ENCODE peak calls at places on chromosomes 6 and 20, in four cellular contexts. One of them, this sample, is unnamed.
A peak's percentile ranks its signal among the peaks of the same experiment; 100 is the strongest.

GRCh38 chr6:150169609-150170008 is 26.8 kb downstream of the PPP1R14C start:
- DNase-seq in CD8-positive, alpha-beta T cell: no peak
- DNase-seq in heart left ventricle: no peak
- DNase-seq in adrenal gland: no peak
- DNase-seq in this sample: no peak

GRCh38 chr6:48928937-48929336 is 534.1 kb downstream of the MMUT start:
- DNase-seq in adrenal gland: no peak
- DNase-seq in CD8-positive, alpha-beta T cell: no peak
- DNase-seq in heart left ventricle: no peak
- DNase-seq in this sample: no peak

GRCh38 chr6:15327271-15327670 is 81.4 kb downstream of the JARID2 start:
- DNase-seq in CD8-positive, alpha-beta T cell: no peak
- DNase-seq in heart left ventricle: no peak
- DNase-seq in adrenal gland: peak; percentile 65
- DNase-seq in this sample: no peak

GRCh38 chr6:2228392-2228791 is 17.0 kb downstream of the GMDS start:
- DNase-seq in CD8-positive, alpha-beta T cell: no peak
- DNase-seq in heart left ventricle: no peak
- DNase-seq in adrenal gland: no peak
- DNase-seq in this sample: no peak

GRCh38 chr6:20900396-20901160 is 366.3 kb downstream of the CDKAL1 start:
- DNase-seq in CD8-positive, alpha-beta T cell: no peak
- DNase-seq in adrenal gland: no peak
- DNase-seq in heart left ventricle: no peak
- DNase-seq in this sample: no peak

GRCh38 chr6:51992834-51993233 is 94.6 kb downstream of the PKHD1 start:
- DNase-seq in CD8-positive, alpha-beta T cell: no peak
- DNase-seq in heart left ventricle: no peak
- DNase-seq in adrenal gland: no peak
- DNase-seq in this sample: no peak

GRCh38 chr6:53496100-53496499 is 48.8 kb downstream of the GCLC start:
- DNase-seq in CD8-positive, alpha-beta T cell: no peak
- DNase-seq in heart left ventricle: no peak
- DNase-seq in adrenal gland: no peak
- DNase-seq in this sample: no peak

GRCh38 chr20:23419995-23420901 is 1.0 kb downstream of the NAPB start:
- DNase-seq in CD8-positive, alpha-beta T cell: no peak
- DNase-seq in heart left ventricle: peak; percentile 45
- DNase-seq in adrenal gland: peak; percentile 70
- DNase-seq in this sample: no peak

GRCh38 chr6:126531840-126532239 is 191.9 kb downstream of the CENPW start:
- DNase-seq in CD8-positive, alpha-beta T cell: no peak
- DNase-seq in heart left ventricle: no peak
- DNase-seq in adrenal gland: no peak
- DNase-seq in this sample: no peak

GRCh38 chr20:63895886-63896135 is 885 bp downstream of the DNAJC5 start:
- DNase-seq in heart left ventricle: no peak
- DNase-seq in adrenal gland: no peak
- DNase-seq in CD8-positive, alpha-beta T cell: no peak
- DNase-seq in this sample: no peak

GRCh38 chr6:88823998-88824397 is 139.4 kb downstream of the RNGTT start:
- DNase-seq in adrenal gland: no peak
- DNase-seq in heart left ventricle: no peak
- DNase-seq in CD8-positive, alpha-beta T cell: no peak
- DNase-seq in this sample: no peak

DNA sequence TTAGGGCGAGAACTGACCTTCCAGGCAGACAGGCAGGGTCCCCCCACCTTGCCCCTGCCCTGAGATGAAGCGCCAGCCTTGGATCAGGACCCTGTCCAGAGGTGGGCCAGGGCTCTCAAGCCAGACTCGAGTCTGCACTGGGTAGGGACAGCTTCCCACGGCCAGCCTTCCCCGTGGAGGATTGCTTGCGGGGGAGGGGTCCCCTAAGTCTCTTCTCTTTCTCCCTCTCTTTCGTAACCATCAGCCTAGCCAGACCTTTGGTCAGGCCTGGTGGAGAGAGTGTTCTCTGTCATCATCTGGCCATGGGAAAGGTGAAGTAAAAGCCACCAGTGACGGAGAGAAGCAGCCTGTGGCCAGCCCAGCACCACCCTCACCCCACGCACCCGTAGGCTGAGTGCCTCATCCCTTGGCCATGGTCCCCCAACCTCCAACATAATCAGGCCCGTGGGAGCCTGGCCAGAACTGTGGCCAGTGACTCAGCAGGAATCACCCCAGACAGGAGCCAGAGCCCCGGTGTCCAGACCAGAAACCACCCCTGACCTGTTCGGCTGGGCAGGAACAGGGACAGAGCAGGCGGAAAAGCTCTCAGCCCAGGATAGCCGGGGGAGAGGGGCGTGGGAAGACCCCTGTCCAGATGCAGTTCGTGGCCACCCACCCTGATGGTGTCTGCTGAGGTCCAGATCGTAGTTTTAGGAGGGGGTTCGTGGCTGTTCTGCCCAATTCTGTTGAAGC is 47.1 kb downstream of the SNAI1 start:
- DNase-seq in CD8-positive, alpha-beta T cell: no peak
- DNase-seq in heart left ventricle: peak; percentile 49
- DNase-seq in adrenal gland: peak; percentile 92
- DNase-seq in this sample: peak; percentile 87
- TF ChIP-seq CTCF in CD8-positive, alpha-beta T cell: no peak
- TF ChIP-seq CTCF in heart left ventricle: no peak
- TF ChIP-seq CTCF in adrenal gland: no peak
- TF ChIP-seq CTCF in this sample: no peak

GRCh38 chr6:90294989-90295853 is 1.4 kb downstream of the BACH2 start:
- DNase-seq in CD8-positive, alpha-beta T cell: peak; percentile 42
- DNase-seq in adrenal gland: no peak
- DNase-seq in heart left ventricle: peak; percentile 58
- DNase-seq in this sample: no peak

GRCh38 chr6:90297866-90298381 is 1.3 kb upstream of the BACH2 start:
- DNase-seq in adrenal gland: no peak
- DNase-seq in CD8-positive, alpha-beta T cell: no peak
- DNase-seq in heart left ventricle: no peak
- DNase-seq in this sample: no peak

GRCh38 chr6:90295854-90296345 is 743 bp downstream of the BACH2 start:
- DNase-seq in CD8-positive, alpha-beta T cell: peak; percentile 51
- DNase-seq in adrenal gland: peak; percentile 64
- DNase-seq in heart left ventricle: peak; percentile 79
- DNase-seq in this sample: peak; percentile 7

GRCh38 chr6:90297124-90297865 is 652 bp upstream of the BACH2 start:
- DNase-seq in adrenal gland: no peak
- DNase-seq in heart left ventricle: no peak
- DNase-seq in CD8-positive, alpha-beta T cell: no peak
- DNase-seq in this sample: no peak

GRCh38 chr6:90296346-90297123 is at the start of gene BACH2:
- DNase-seq in adrenal gland: peak; percentile 90
- DNase-seq in heart left ventricle: peak; percentile 90
- DNase-seq in CD8-positive, alpha-beta T cell: peak; percentile 87
- DNase-seq in this sample: peak; percentile 4
- TF ChIP-seq CTCF in adrenal gland: no peak
- TF ChIP-seq CTCF in heart left ventricle: peak; percentile 34
- TF ChIP-seq CTCF in CD8-positive, alpha-beta T cell: no peak
- TF ChIP-seq CTCF in this sample: no peak

GRCh38 chr6:110875548-110876169 is 1.1 kb downstream of the AMD1 start:
- DNase-seq in adrenal gland: peak; percentile 68
- DNase-seq in heart left ventricle: peak; percentile 66
- DNase-seq in CD8-positive, alpha-beta T cell: peak; percentile 35
- DNase-seq in this sample: no peak

GRCh38 chr6:110876170-110876773 is 1.7 kb downstream of the AMD1 start:
- DNase-seq in CD8-positive, alpha-beta T cell: peak; percentile 33
- DNase-seq in adrenal gland: peak; percentile 95
- DNase-seq in heart left ventricle: peak; percentile 87
- DNase-seq in this sample: peak; percentile 67

GRCh38 chr6:110877154-110877564 is 2.6 kb downstream of the AMD1 start:
- DNase-seq in CD8-positive, alpha-beta T cell: no peak
- DNase-seq in heart left ventricle: no peak
- DNase-seq in adrenal gland: no peak
- DNase-seq in this sample: no peak

GRCh38 chr6:110874880-110875547 is 429 bp downstream of the AMD1 start:
- DNase-seq in CD8-positive, alpha-beta T cell: peak; percentile 6
- DNase-seq in adrenal gland: no peak
- DNase-seq in heart left ventricle: no peak
- DNase-seq in this sample: no peak

DNA sequence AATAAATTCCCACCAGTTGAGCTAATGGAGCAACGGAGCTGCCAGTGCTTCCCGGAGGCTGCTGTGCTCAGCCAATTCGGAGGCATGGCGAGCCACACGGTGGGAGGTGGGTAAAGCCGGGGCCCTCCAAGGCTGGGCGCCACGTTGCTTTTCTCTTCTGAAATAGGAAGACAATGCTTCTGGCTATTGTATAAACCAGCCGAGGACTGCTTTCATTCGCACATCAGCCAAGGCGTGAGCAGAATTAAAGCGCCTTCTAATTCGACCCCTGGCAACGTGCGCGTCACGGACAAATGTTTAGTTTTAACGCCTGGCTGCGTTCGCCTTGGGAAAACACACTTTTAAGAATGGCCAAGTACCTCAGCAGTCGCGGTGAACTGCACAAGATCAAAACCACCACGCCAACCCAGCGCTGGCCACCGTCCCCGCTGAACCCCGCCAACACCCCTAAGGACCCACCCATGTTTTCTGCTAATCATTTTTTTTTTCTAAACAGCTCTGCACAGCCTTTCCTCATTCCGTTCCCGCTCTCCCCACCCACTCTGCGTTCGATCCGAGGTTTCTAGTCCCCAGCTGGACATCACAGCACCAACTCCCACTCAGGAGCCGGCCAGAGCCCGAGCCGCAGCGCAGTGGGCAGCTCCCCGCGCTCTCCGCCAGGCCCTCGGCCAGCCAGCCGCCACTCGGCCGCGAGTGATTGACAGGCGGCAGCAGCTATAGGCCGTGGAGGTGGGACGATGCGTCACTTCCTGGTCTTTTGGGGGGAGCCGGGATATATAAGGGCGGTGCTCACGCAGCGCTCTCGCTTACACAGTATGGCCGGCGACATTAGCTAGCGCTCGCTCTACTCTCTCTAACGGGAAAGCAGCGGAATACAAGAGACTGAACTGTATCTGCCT is at the start of gene AMD1:
- DNase-seq in heart left ventricle: peak; percentile 98
- DNase-seq in CD8-positive, alpha-beta T cell: peak; percentile 90
- DNase-seq in adrenal gland: peak; percentile 99
- DNase-seq in this sample: peak; percentile 97
- TF ChIP-seq CTCF in heart left ventricle: no peak
- TF ChIP-seq CTCF in CD8-positive, alpha-beta T cell: no peak
- TF ChIP-seq CTCF in adrenal gland: peak; percentile 30
- TF ChIP-seq CTCF in this sample: no peak

GRCh38 chr6:159723259-159723658 is 4.0 kb upstream of the WTAP start:
- DNase-seq in heart left ventricle: no peak
- DNase-seq in adrenal gland: no peak
- DNase-seq in CD8-positive, alpha-beta T cell: no peak
- DNase-seq in this sample: no peak

GRCh38 chr6:159722655-159723054 is 4.7 kb upstream of the WTAP start:
- DNase-seq in adrenal gland: no peak
- DNase-seq in CD8-positive, alpha-beta T cell: no peak
- DNase-seq in heart left ventricle: no peak
- DNase-seq in this sample: no peak

GRCh38 chr6:159719287-159719686 is 8.0 kb upstream of the WTAP start:
- DNase-seq in adrenal gland: no peak
- DNase-seq in heart left ventricle: no peak
- DNase-seq in CD8-positive, alpha-beta T cell: no peak
- DNase-seq in this sample: no peak

GRCh38 chr6:159718634-159719033 is 8.7 kb upstream of the WTAP start:
- DNase-seq in heart left ventricle: no peak
- DNase-seq in CD8-positive, alpha-beta T cell: no peak
- DNase-seq in adrenal gland: no peak
- DNase-seq in this sample: no peak

DNA sequence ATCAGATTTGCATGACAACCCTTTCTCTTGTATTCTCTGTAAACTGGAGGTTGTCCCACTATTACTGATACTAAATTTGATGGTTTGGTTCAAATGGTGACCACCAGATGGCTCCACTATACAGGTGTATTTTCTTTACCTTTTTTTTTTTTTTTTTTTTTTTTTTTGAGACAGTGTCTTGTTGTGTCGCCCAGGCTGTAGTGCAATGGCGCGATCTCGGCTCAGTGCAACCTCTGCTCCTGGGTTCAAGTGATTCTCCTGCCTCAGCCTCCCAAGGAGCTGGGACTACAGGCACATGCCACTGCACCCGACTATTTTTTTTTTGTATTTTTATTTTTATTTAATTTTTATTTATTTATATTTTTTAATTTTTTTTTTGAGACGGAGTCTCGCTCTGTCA is 6.6 kb upstream of the WTAP start:
- DNase-seq in adrenal gland: no peak
- DNase-seq in heart left ventricle: no peak
- DNase-seq in CD8-positive, alpha-beta T cell: no peak
- DNase-seq in this sample: no peak
- TF ChIP-seq CTCF in adrenal gland: peak; percentile 51
- TF ChIP-seq CTCF in heart left ventricle: peak; percentile 48
- TF ChIP-seq CTCF in CD8-positive, alpha-beta T cell: peak; percentile 65
- TF ChIP-seq CTCF in this sample: peak; percentile 28

DNA sequence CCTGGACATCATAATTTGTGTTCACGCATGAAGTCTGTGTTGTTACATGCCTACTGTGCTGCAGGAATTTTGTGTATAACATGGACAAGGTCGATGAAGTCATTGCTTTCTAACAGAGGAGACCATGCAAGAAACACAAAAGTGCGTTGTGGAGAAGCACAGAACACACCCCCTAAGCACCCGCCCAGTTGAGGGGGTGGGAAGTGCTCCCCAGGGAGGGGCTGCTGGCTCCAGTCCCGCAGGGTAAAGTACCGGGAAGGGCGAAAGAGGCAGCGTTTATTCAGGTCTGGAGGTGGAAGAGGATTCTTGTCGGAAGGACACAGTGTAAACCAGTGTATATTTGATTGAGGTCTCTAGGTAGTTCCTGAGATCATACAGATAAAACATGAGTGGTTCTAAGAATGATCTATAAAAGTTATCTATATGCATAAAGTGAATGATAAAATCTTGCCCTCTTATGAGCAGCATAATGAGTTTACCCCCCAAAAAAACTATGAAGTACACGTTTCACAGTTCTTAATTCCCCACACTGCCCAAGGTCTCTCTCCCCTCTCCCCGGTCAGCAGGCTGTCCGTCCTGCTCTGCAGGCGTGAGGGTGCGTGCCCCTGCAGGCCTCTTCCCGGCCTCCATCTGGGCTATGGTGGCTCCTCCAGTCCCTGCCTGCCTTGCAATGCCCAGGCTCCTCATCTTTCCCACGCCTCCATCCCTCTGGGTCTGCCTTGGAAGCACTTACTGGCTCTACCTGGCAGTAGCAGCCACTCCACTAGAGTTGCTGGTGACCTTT is 159.7 kb downstream of the THBS2 start:
- DNase-seq in heart left ventricle: no peak
- DNase-seq in adrenal gland: no peak
- DNase-seq in CD8-positive, alpha-beta T cell: no peak
- DNase-seq in this sample: no peak
- TF ChIP-seq CTCF in heart left ventricle: no peak
- TF ChIP-seq CTCF in adrenal gland: no peak
- TF ChIP-seq CTCF in CD8-positive, alpha-beta T cell: no peak
- TF ChIP-seq CTCF in this sample: no peak

GRCh38 chr20:8532169-8532568 is 400.1 kb downstream of the PLCB1 start:
- DNase-seq in adrenal gland: no peak
- DNase-seq in CD8-positive, alpha-beta T cell: no peak
- DNase-seq in heart left ventricle: no peak
- DNase-seq in this sample: no peak
- TF ChIP-seq CTCF in adrenal gland: no peak
- TF ChIP-seq CTCF in CD8-positive, alpha-beta T cell: no peak
- TF ChIP-seq CTCF in heart left ventricle: no peak
- TF ChIP-seq CTCF in this sample: no peak